ENCODE peak calls at places on chromosomes 16 and 17, in nine cellular contexts. B, L, E, V, A, Y, P, M and C are unnamed samples.

GRCh38 chr16:85326113-85326793 is 214.0 kb upstream of the CIBAR2 start:
- DNase-seq in B (peak; percentile 49), Y (no peak), P (no peak), L (no peak), A (no peak), E (no peak), V (peak; percentile 45), M (no peak), C (no peak)

GRCh38 chr17:35801583-35802224 is 6.3 kb upstream of the MMP28 start:
- DNase-seq in P (peak; percentile 41), B (peak; percentile 75), V (peak; percentile 95), M (no peak), A (peak; percentile 49), L (peak; percentile 78), E (peak; percentile 68), Y (peak; percentile 82), C (peak; percentile 47)

GRCh38 chr17:12659500-12659899 is 6.2 kb upstream of the MYOCD start:
- DNase-seq in M (no peak), L (no peak), V (no peak), A (no peak), B (no peak), P (no peak), Y (no peak), E (peak; percentile 43), C (peak; percentile 68)

GRCh38 chr17:36937961-36938565 is 788 bp downstream of the LHX1 start:
- DNase-seq in P (no peak), L (no peak), E (no peak), V (peak; percentile 40), M (peak; percentile 76), B (peak; percentile 74), A (no peak), Y (no peak), C (peak; percentile 16)

GRCh38 chr17:46020023-46020735 is 21.1 kb downstream of the STH start:
- DNase-seq in B (no peak), A (no peak), Y (peak; percentile 70), P (peak; percentile 66), M (no peak), V (no peak), E (no peak), L (no peak), C (no peak)

GRCh38 chr16:4613636-4614570 is 785 bp downstream of the UBALD1 start:
- DNase-seq in L (peak; percentile 71), P (no peak), V (peak; percentile 54), B (peak; percentile 73), E (no peak), Y (peak; percentile 86), A (peak; percentile 36), M (peak; percentile 70), C (peak; percentile 35)

GRCh38 chr16:12449795-12450194 is 353.9 kb downstream of the CPPED1 start:
- DNase-seq in P (no peak), Y (no peak), L (no peak), E (no peak), B (no peak), M (no peak), A (no peak), V (no peak), C (peak; percentile 53)

GRCh38 chr16:80144191-80144590 is 396.6 kb upstream of the DYNLRB2 start:
- DNase-seq in P (no peak), M (no peak), B (no peak), Y (no peak), E (no peak), A (no peak), L (no peak), V (no peak), C (no peak)

GRCh38 chr17:61400058-61400785 is 579 bp downstream of the TBX2 start:
- DNase-seq in E (no peak), A (no peak), L (peak; percentile 53), M (peak; percentile 71), P (no peak), V (peak; percentile 64), B (no peak), Y (peak; percentile 76), C (no peak)

GRCh38 chr17:57283203-57283971 is 27.1 kb downstream of the MSI2 start:
- DNase-seq in E (no peak), P (no peak), Y (no peak), B (no peak), L (no peak), M (peak; percentile 37), A (no peak), V (no peak), C (no peak)

GRCh38 chr17:21161498-21162393 is 35.0 kb downstream of the DHRS7B start:
- DNase-seq in B (no peak), M (no peak), V (peak; percentile 81), Y (no peak), L (no peak), P (no peak), E (peak; percentile 92), A (no peak), C (peak; percentile 69)

GRCh38 chr16:24906199-24906808 is 60.5 kb downstream of the SLC5A11 start:
- DNase-seq in M (no peak), V (peak; percentile 51), Y (no peak), B (peak; percentile 37), A (no peak), L (no peak), E (no peak), P (no peak), C (peak; percentile 46)

GRCh38 chr16:80824623-80825364 is 20.4 kb upstream of the CDYL2 start:
- DNase-seq in B (peak; percentile 63), M (peak; percentile 71), A (peak; percentile 46), V (peak; percentile 81), L (no peak), P (peak; percentile 23), Y (no peak), E (peak; percentile 23), C (peak; percentile 71)

GRCh38 chr17:68562736-68563135 is 38.4 kb downstream of the FAM20A start:
- DNase-seq in A (no peak), E (no peak), V (no peak), P (no peak), Y (no peak), B (no peak), M (no peak), L (no peak), C (no peak)

DNA sequence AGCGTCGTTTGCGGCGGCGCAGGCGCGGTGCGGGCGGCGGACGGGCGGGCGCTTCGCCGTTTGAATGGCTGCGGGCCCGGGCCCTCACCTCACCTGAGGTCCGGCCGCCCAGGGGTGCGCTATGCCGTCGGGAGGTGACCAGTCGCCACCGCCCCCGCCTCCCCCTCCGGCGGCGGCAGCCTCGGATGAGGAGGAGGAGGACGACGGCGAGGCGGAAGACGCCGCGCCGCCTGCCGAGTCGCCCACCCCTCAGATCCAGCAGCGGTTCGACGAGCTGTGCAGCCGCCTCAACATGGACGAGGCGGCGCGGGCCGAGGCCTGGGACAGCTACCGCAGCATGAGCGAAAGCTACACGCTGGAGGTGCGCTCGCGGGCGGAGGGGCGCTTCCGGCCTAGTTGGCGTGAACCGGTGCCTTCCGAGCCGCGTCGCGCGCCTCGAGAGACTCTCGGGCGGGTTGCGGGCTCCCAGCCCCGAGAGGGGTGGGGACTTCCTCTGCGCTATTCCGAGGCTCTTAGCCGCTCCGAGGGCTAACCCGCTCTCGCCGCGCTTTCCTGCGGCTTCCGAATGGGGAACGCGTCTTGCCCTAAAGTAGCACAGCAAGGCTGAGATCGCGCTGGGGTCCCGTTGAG is at the start of gene RBL2:
- DNase-seq in B (peak; percentile 90), Y (peak; percentile 95), P (peak; percentile 83), L (peak; percentile 92), A (peak; percentile 89), V (peak; percentile 32), E (no peak), M (peak; percentile 87), C (peak; percentile 15)
- TF ChIP-seq CTCF in B (no peak), Y (no peak), P (no peak), L (no peak), A (no peak), V (no peak), E (no peak), M (no peak), C (no peak)

DNA sequence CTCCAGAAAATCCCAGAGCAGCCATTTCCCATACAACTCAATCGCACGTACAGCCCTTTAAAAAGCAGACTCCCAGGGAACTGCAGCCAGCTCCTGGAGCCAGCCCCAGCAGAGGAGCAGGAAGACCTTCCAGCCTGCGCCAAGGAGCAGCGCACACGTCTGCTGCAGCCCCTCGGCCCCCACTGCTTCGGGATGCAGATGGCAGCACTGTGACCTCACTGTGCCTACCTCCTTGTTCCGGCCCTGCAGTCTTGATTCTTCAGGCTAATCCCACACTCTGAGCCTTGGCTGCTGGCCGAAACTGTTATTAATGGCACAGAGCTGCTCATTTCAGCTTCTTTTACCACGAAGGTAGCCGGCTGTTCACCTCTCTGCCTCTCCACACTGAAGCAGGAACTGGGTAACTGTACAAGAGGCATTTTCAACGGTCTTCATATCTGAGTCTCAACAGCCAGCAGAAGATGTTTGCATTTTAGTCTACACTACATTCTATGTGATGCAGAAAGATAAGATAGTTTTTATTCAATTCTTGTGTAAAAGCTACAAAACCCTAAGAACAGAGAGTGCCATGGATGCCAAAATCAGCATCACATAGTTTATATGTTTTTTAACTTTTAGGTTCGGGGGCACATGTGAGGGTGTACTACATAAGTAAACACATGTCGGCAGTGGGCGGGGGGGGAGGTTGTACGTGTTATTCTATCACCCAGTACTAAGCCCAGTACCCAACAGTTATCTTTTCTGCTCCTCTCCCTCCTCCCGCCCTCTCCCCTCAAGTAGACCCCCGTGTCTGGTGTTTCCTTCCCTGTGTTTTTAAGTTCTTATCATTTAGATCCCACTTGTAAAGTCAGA is 130.8 kb downstream of the ANKRD11 start:
- DNase-seq in A (no peak), L (no peak), P (no peak), B (no peak), Y (peak; percentile 71), E (no peak), M (no peak), V (peak; percentile 49), C (peak; percentile 48)
- H3K4me3 ChIP-seq in A (no peak overlapping the region), L (no peak overlapping the region), P (no peak overlapping the region), B (no peak overlapping the region), Y (no peak overlapping the region), E (no peak overlapping the region), M (no peak overlapping the region), V (no peak overlapping the region), C (no peak overlapping the region)

GRCh38 chr16:57945740-57946138 is 25.2 kb downstream of the CNGB1 start:
- DNase-seq in L (no peak), M (no peak), V (peak; percentile 11), P (no peak), A (no peak), Y (no peak), B (peak; percentile 31), E (no peak), C (no peak)
- TF ChIP-seq CTCF in L (no peak), M (peak; percentile 32), V (peak; percentile 32), P (no peak), A (no peak), Y (no peak), B (no peak), E (no peak), C (no peak)

DNA sequence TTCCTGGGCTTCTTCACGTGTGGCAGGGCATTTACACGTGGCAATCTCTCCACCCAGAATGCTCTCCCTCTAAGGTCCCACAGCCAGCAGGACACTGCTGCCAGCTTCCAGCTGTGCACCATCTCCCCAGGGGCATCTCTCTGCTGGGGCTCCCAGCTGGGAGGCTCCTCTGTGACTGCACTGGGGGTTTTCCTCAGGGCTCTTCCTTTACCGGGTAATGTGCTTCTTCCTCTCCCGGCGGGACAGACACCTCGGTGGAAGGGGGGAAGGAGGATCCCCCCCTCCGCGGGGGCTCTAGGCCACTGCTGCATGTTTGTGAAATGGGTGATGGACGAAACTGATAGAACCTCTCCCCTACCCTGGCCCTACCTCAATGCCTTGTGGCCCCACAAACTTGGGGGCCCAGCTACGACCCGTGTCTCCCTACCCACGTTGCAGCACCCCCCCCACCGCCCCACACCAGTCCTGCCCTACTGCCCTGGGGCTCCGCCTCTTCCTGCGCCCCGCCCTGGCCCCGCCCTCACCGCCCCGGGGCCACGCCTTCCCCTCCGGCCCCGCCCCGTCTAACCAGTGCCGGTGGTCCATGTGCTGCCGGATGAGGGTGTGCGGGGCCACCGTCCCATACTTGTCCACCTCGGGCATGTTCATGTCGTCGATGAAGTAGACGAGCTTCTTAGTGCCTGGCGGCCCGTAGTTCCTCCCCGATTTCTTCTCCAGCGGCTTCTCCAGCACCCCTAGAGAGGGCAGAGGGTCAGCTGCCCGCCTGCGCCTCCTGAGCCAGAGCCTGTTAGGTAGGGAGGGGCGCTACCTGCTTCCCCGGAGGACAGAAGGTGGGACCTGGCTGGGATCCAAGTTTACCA is 92.7 kb downstream of the DNAH17 start:
- DNase-seq in A (no peak), L (peak; percentile 57), V (no peak), E (no peak), B (peak; percentile 38), M (peak; percentile 69), P (peak; percentile 54), Y (no peak), C (no peak)
- H3K4me3 ChIP-seq in A (no peak overlapping the region), L (peak overlapping the region; percentile 43), V (peak overlapping the region; percentile 44), E (no peak overlapping the region), B (no peak overlapping the region), M (peak overlapping the region; percentile 58), P (peak overlapping the region; percentile 52), Y (no peak overlapping the region), C (peak overlapping the region; percentile 25)